ENCODE peak calls at places on chromosomes 7 and 10, in seven cellular contexts. R, E, I, H, W, B and Q are unnamed samples.

GRCh38 chr7:101547022-101547915 is 81.8 kb downstream of the MYL10 start:
- DNase-seq in R (no peak), E (no peak), I (no peak), H (no peak), W (no peak), B (no peak), Q (no peak)

GRCh38 chr10:20466731-20467130 is 430.4 kb downstream of the NEBL start:
- DNase-seq in R (peak), E (no peak), I (no peak), H (no peak), W (peak), B (no peak), Q (peak)

GRCh38 chr10:29636178-29636577 is 1.4 kb upstream of the SVIL start:
- DNase-seq in R (peak), E (no peak), I (no peak), H (no peak), W (peak), B (no peak), Q (peak)

GRCh38 chr7:92790987-92791386 is 45.4 kb downstream of the CDK6 start:
- DNase-seq in R (peak), E (no peak), I (no peak), H (peak), W (peak), B (no peak), Q (no peak)

GRCh38 chr7:110296321-110296720 is 794.6 kb upstream of the LRRN3 start:
- DNase-seq in R (no peak), E (no peak), I (no peak), H (no peak), W (no peak), B (no peak), Q (peak)

GRCh38 chr7:84412161-84412969 is 217.8 kb upstream of the SEMA3A start:
- DNase-seq in R (peak), E (no peak), I (no peak), H (peak), W (peak), B (no peak), Q (peak)

GRCh38 chr10:20142311-20142710 is 326.1 kb downstream of the PLXDC2 start:
- DNase-seq in R (no peak), E (no peak), I (no peak), H (no peak), W (no peak), B (no peak), Q (no peak)

GRCh38 chr10:132715791-132716680 is 69.9 kb downstream of the NKX6-2 start:
- DNase-seq in R (no peak), E (no peak), I (no peak), H (no peak), W (no peak), B (no peak), Q (no peak)

GRCh38 chr10:123563581-123563855 is 102.6 kb upstream of the GPR26 start:
- DNase-seq in R (no peak), E (no peak), I (no peak), H (no peak), W (no peak), B (no peak), Q (no peak)

GRCh38 chr7:109322833-109323232 is 753.2 kb downstream of the DNAJB9 start:
- DNase-seq in R (no peak), E (no peak), I (no peak), H (no peak), W (no peak), B (no peak), Q (no peak)

GRCh38 chr10:77715536-77715935 is 77.9 kb upstream of the KCNMA1 start:
- DNase-seq in R (no peak), E (no peak), I (no peak), H (no peak), W (no peak), B (no peak), Q (no peak)

GRCh38 chr7:46539892-46540483 is 618.9 kb upstream of the IGFBP3 start:
- DNase-seq in R (no peak), E (no peak), I (no peak), H (no peak), W (no peak), B (no peak), Q (no peak)

GRCh38 chr10:107022600-107023354 is 141.7 kb downstream of the SORCS1 start:
- DNase-seq in R (no peak), E (no peak), I (no peak), H (no peak), W (no peak), B (no peak), Q (no peak)